ENCODE peak calls at places on chromosomes 11 and 22, in six cellular contexts. One of them, this sample, is unnamed.

GRCh38 chr22:45502215-45503070 is at the start of gene FBLN1:
- DNase-seq in HCT116: no peak
- DNase-seq in H1: no peak
- DNase-seq in K562: peak
- DNase-seq in HepG2: peak
- DNase-seq in GM12878: no peak
- DNase-seq in this sample: no peak

GRCh38 chr11:125412509-125412908 is 83.6 kb downstream of the FEZ1 start:
- DNase-seq in HCT116: no peak
- DNase-seq in H1: no peak
- DNase-seq in K562: no peak
- DNase-seq in HepG2: no peak
- DNase-seq in GM12878: no peak
- DNase-seq in this sample: no peak

GRCh38 chr11:62881579-62882427 is 1.1 kb downstream of the SLC3A2 start:
- DNase-seq in HCT116: peak
- DNase-seq in H1: peak
- DNase-seq in K562: peak
- DNase-seq in HepG2: peak
- DNase-seq in GM12878: peak
- DNase-seq in this sample: peak

GRCh38 chr11:69364901-69365300 is 70.9 kb downstream of the MYEOV start:
- DNase-seq in HCT116: no peak
- DNase-seq in H1: no peak
- DNase-seq in K562: no peak
- DNase-seq in HepG2: no peak
- DNase-seq in GM12878: no peak
- DNase-seq in this sample: peak

GRCh38 chr11:68659158-68659921 is 25.0 kb upstream of the GAL start:
- DNase-seq in HCT116: no peak
- DNase-seq in H1: no peak
- DNase-seq in K562: peak
- DNase-seq in HepG2: peak
- DNase-seq in GM12878: no peak
- DNase-seq in this sample: peak

GRCh38 chr22:43110927-43111623 is 525 bp downstream of the BIK start:
- DNase-seq in HCT116: no peak
- DNase-seq in H1: no peak
- DNase-seq in K562: no peak
- DNase-seq in HepG2: no peak
- DNase-seq in GM12878: no peak
- DNase-seq in this sample: no peak

GRCh38 chr11:44627911-44628729 is 62.7 kb downstream of the CD82 start:
- DNase-seq in HCT116: no peak
- DNase-seq in H1: no peak
- DNase-seq in K562: no peak
- DNase-seq in HepG2: no peak
- DNase-seq in GM12878: no peak
- DNase-seq in this sample: peak

GRCh38 chr11:63909621-63910506 is 7.1 kb downstream of the RCOR2 start:
- DNase-seq in HCT116: no peak
- DNase-seq in H1: no peak
- DNase-seq in K562: no peak
- DNase-seq in HepG2: no peak
- DNase-seq in GM12878: no peak
- DNase-seq in this sample: no peak

GRCh38 chr22:30277547-30278344 is 11.1 kb upstream of the OSM start:
- DNase-seq in HCT116: no peak
- DNase-seq in H1: no peak
- DNase-seq in K562: no peak
- DNase-seq in HepG2: no peak
- DNase-seq in GM12878: no peak
- DNase-seq in this sample: peak

GRCh38 chr11:117833401-117833891 is 8.9 kb upstream of the FXYD2 start:
- DNase-seq in HCT116: no peak
- DNase-seq in H1: no peak
- DNase-seq in K562: no peak
- DNase-seq in HepG2: no peak
- DNase-seq in GM12878: no peak
- DNase-seq in this sample: no peak

GRCh38 chr22:19909350-19910179 is 32.0 kb upstream of the COMT start:
- DNase-seq in HCT116: peak
- DNase-seq in H1: peak
- DNase-seq in K562: peak
- DNase-seq in HepG2: peak
- DNase-seq in GM12878: peak
- DNase-seq in this sample: peak

GRCh38 chr11:117468888-117469287 is 141.2 kb downstream of the CEP164 start:
- DNase-seq in HCT116: no peak
- DNase-seq in H1: no peak
- DNase-seq in K562: peak
- DNase-seq in HepG2: no peak
- DNase-seq in GM12878: no peak
- DNase-seq in this sample: no peak

GRCh38 chr22:28143206-28143605 is 224.2 kb upstream of the PITPNB start:
- DNase-seq in HCT116: no peak
- DNase-seq in H1: no peak
- DNase-seq in K562: no peak
- DNase-seq in HepG2: no peak
- DNase-seq in GM12878: no peak
- DNase-seq in this sample: no peak

GRCh38 chr11:5036671-5037070 is 9.7 kb upstream of the OR52J3 start:
- DNase-seq in HCT116: no peak
- DNase-seq in H1: no peak
- DNase-seq in K562: no peak
- DNase-seq in HepG2: no peak
- DNase-seq in GM12878: no peak
- DNase-seq in this sample: no peak

GRCh38 chr11:69656536-69657455 is 15.8 kb downstream of the CCND1 start:
- DNase-seq in HCT116: no peak
- DNase-seq in H1: no peak
- DNase-seq in K562: no peak
- DNase-seq in HepG2: no peak
- DNase-seq in GM12878: no peak
- DNase-seq in this sample: no peak

GRCh38 chr11:44112083-44112865 is 16.8 kb downstream of the EXT2 start:
- DNase-seq in HCT116: no peak
- DNase-seq in H1: no peak
- DNase-seq in K562: no peak
- DNase-seq in HepG2: no peak
- DNase-seq in GM12878: no peak
- DNase-seq in this sample: no peak

GRCh38 chr11:33044281-33044680 is 4.9 kb downstream of the TCP11L1 start:
- DNase-seq in HCT116: no peak
- DNase-seq in H1: no peak
- DNase-seq in K562: no peak
- DNase-seq in HepG2: no peak
- DNase-seq in GM12878: no peak
- DNase-seq in this sample: no peak

GRCh38 chr11:108733479-108734116 is 68.7 kb downstream of the DDX10 start:
- DNase-seq in HCT116: no peak
- DNase-seq in H1: no peak
- DNase-seq in K562: peak
- DNase-seq in HepG2: no peak
- DNase-seq in GM12878: peak
- DNase-seq in this sample: peak

GRCh38 chr11:34206598-34207300 is 101.3 kb downstream of the NAT10 start:
- DNase-seq in HCT116: no peak
- DNase-seq in H1: no peak
- DNase-seq in K562: no peak
- DNase-seq in HepG2: no peak
- DNase-seq in GM12878: no peak
- DNase-seq in this sample: no peak

DNA sequence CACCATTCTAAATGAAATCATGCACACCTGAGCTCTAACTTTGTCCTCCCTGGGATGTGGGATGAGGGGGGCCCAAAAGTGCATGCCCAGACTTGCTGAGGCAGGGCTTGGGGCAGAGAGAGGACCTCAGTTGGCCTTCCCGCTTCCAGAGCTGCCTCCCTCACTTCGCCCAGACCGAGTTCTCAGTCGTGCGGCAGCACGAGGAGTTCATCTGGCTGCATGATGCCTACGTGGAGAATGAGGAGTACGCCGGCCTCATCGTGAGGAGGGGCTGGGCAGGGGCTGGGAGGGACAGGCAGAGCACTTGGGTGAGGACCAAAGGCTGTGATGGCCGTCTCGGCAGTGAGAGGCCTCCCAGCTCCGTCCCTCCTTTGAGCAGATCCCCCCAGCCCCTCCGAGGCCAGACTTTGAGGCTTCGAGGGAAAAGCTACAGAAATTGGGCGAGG is 8.2 kb downstream of the CFL1 start:
- DNase-seq in HCT116: no peak
- DNase-seq in H1: no peak
- DNase-seq in K562: peak
- DNase-seq in HepG2: no peak
- DNase-seq in GM12878: no peak
- DNase-seq in this sample: no peak
- H3K27ac ChIP-seq in HCT116: no peak
- H3K27ac ChIP-seq in H1: no peak
- H3K27ac ChIP-seq in K562: no peak
- H3K27ac ChIP-seq in HepG2: no peak
- H3K27ac ChIP-seq in GM12878: no peak
- H3K27ac ChIP-seq in this sample: no peak

GRCh38 chr11:2412323-2412722 is 11.8 kb downstream of the TSSC4 start:
- DNase-seq in HCT116: no peak
- DNase-seq in H1: no peak
- DNase-seq in K562: no peak
- DNase-seq in HepG2: no peak
- DNase-seq in GM12878: no peak
- DNase-seq in this sample: no peak

GRCh38 chr11:2409026-2409553 is 8.5 kb downstream of the TSSC4 start:
- DNase-seq in HCT116: no peak
- DNase-seq in H1: no peak
- DNase-seq in K562: no peak
- DNase-seq in HepG2: no peak
- DNase-seq in GM12878: no peak
- DNase-seq in this sample: no peak

GRCh38 chr11:2410616-2411015 is 10.1 kb downstream of the TSSC4 start:
- DNase-seq in HCT116: no peak
- DNase-seq in H1: no peak
- DNase-seq in K562: no peak
- DNase-seq in HepG2: no peak
- DNase-seq in GM12878: no peak
- DNase-seq in this sample: no peak

GRCh38 chr11:2411446-2412305 is 11.1 kb downstream of the TSSC4 start:
- DNase-seq in HCT116: no peak
- DNase-seq in H1: no peak
- DNase-seq in K562: no peak
- DNase-seq in HepG2: no peak
- DNase-seq in GM12878: no peak
- DNase-seq in this sample: no peak

DNA sequence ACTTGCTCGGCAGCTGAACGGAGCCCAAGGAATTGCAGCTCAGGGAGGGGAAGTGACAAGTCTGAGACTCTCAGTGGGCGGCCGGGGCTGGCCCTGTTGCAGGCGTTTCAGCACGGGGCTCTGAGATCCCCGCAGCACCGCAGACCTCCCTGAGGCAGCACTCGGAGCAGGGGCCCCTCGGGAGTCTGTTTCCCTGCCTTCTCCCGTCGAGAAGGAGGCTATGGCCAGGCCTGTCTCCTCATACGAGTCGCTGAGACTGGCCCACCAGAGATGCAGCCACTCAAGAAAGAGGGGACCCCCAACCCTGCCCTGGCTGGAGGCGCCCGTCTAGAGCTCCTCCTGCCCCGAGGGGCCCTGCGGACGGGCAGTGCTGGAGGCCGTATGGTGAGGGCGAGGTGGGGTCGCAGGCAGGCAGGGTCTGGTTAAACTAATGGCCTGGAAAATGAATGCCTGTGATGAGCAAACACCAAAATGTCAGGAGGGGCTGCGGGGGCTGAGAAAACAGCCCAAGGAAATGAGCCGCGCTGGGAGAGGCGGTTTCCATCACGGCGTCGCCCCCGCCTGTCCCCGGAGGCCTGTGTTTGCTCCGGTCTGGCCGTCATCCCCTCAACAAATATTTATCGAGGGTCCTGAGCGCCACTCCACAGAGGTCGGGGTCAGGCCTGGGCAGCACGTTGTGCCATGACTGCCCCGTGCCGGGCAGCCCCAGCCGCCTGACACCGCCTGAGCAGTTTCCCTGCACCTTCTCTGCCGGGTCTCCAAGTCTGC is 9.3 kb downstream of the TSSC4 start:
- DNase-seq in HCT116: no peak
- DNase-seq in H1: no peak
- DNase-seq in K562: no peak
- DNase-seq in HepG2: peak
- DNase-seq in GM12878: no peak
- DNase-seq in this sample: no peak
- TF ChIP-seq EZH2 in HCT116: no peak
- TF ChIP-seq EZH2 in H1: no peak
- TF ChIP-seq EZH2 in K562: no peak
- TF ChIP-seq EZH2 in HepG2: no peak
- TF ChIP-seq EZH2 in GM12878: no peak
- TF ChIP-seq EZH2 in this sample: peak

GRCh38 chr11:85464283-85464682 is 162.9 kb downstream of the DLG2 start:
- DNase-seq in HCT116: no peak
- DNase-seq in H1: no peak
- DNase-seq in K562: no peak
- DNase-seq in HepG2: no peak
- DNase-seq in GM12878: no peak
- DNase-seq in this sample: no peak
- TF ChIP-seq MAX in HCT116: no peak
- TF ChIP-seq MAX in H1: no peak
- TF ChIP-seq MAX in K562: no peak
- TF ChIP-seq MAX in HepG2: no peak
- TF ChIP-seq MAX in GM12878: no peak
- TF ChIP-seq MAX in this sample: no peak

GRCh38 chr22:39130892-39131855 is 21.3 kb downstream of the CBX7 start:
- DNase-seq in HCT116: no peak
- DNase-seq in H1: no peak
- DNase-seq in K562: no peak
- DNase-seq in HepG2: peak
- DNase-seq in GM12878: no peak
- DNase-seq in this sample: no peak

GRCh38 chr22:39130152-39130704 is 22.3 kb downstream of the CBX7 start:
- DNase-seq in HCT116: no peak
- DNase-seq in H1: no peak
- DNase-seq in K562: no peak
- DNase-seq in HepG2: no peak
- DNase-seq in GM12878: no peak
- DNase-seq in this sample: no peak

GRCh38 chr22:39133871-39134270 is 18.6 kb downstream of the CBX7 start:
- DNase-seq in HCT116: no peak
- DNase-seq in H1: no peak
- DNase-seq in K562: no peak
- DNase-seq in HepG2: no peak
- DNase-seq in GM12878: no peak
- DNase-seq in this sample: no peak

GRCh38 chr22:39132871-39133524 is 19.5 kb downstream of the CBX7 start:
- DNase-seq in HCT116: no peak
- DNase-seq in H1: no peak
- DNase-seq in K562: no peak
- DNase-seq in HepG2: no peak
- DNase-seq in GM12878: no peak
- DNase-seq in this sample: no peak

DNA sequence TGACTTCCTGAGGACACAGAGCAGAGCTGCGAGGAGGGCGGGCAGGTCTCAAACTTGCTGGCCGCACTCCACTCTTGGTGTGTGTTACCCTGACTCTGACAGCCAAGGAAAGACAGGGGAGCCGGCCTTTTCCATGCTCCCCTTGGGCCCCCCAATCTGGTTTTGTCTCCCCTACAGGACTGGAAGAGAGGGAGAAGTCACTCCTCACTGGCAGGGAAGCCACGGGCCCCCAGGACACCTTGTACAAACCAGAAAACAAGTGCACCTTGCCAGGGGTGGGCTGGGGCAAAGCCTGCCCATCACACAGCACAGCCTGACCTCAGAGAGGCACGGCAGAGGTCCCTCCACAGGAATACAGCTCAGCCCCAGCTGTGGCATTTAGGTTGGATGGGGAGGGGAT is 20.2 kb downstream of the CBX7 start:
- DNase-seq in HCT116: no peak
- DNase-seq in H1: no peak
- DNase-seq in K562: no peak
- DNase-seq in HepG2: no peak
- DNase-seq in GM12878: no peak
- DNase-seq in this sample: no peak
- H3K27ac ChIP-seq in HCT116: no peak
- H3K27ac ChIP-seq in H1: no peak
- H3K27ac ChIP-seq in K562: no peak
- H3K27ac ChIP-seq in HepG2: no peak
- H3K27ac ChIP-seq in GM12878: no peak
- H3K27ac ChIP-seq in this sample: no peak

This sample was measured in endothelial cell of umbilical vein.